ENCODE peak calls at places on chromosomes 12 and 14, in nine cellular contexts. X is fibroblast of lung; R is astrocyte; K is uterus; N is CD4-positive, alpha-beta memory T cell; A is body of pancreas; F is tibial artery; M is lower lobe of right lung; E is mucosa of descending colon. C is an unnamed sample.

GRCh38 chr12:101038289-101038871 is 171.7 kb downstream of the SLC5A8 start:
- DNase-seq in X (peak; percentile 12), R (no peak), K (no peak), N (no peak), A (no peak), F (no peak), M (no peak), E (no peak), C (no peak)

GRCh38 chr12:31406345-31406744 is 80.4 kb upstream of the SINHCAF start:
- DNase-seq in X (no peak), R (no peak), K (no peak), N (no peak), A (no peak), F (no peak), M (no peak), E (no peak), C (no peak)

GRCh38 chr14:60510976-60511599 is 2.1 kb downstream of the SIX6 start:
- DNase-seq in X (no peak), R (no peak), K (no peak), N (no peak), A (no peak), F (no peak), M (no peak), E (no peak), C (no peak)

GRCh38 chr12:26697217-26697616 is 135.8 kb downstream of the ITPR2 start:
- DNase-seq in X (peak; percentile 49), R (no peak), K (no peak), N (no peak), A (no peak), F (no peak), M (no peak), E (no peak), C (no peak)

GRCh38 chr14:52472728-52473127 is 79.6 kb downstream of the TXNDC16 start:
- DNase-seq in X (no peak), R (no peak), K (no peak), N (no peak), A (no peak), F (no peak), M (no peak), E (no peak), C (no peak)

GRCh38 chr14:82075566-82075965 is 541.9 kb upstream of the SEL1L start:
- DNase-seq in X (no peak), R (no peak), K (no peak), N (no peak), A (peak; percentile 48), F (no peak), M (no peak), E (peak; percentile 24), C (peak; percentile 51)

GRCh38 chr12:94707892-94708291 is 57.5 kb upstream of the TMCC3 start:
- DNase-seq in X (peak; percentile 83), R (peak; percentile 26), K (peak; percentile 78), N (no peak), A (no peak), F (peak; percentile 38), M (no peak), E (peak; percentile 38), C (peak; percentile 84)

GRCh38 chr14:56081139-56081538 is 37.1 kb upstream of the PELI2 start:
- DNase-seq in X (peak; percentile 26), R (no peak), K (no peak), N (no peak), A (no peak), F (no peak), M (no peak), E (no peak), C (no peak)

GRCh38 chr12:17928708-17929366 is 161.2 kb downstream of the RERGL start:
- DNase-seq in X (peak; percentile 3), R (peak; percentile 78), K (no peak), N (no peak), A (no peak), F (no peak), M (no peak), E (no peak), C (no peak)

GRCh38 chr14:104114421-104115130 is 23.8 kb upstream of the KIF26A start:
- DNase-seq in X (no peak), R (no peak), K (no peak), N (no peak), A (no peak), F (no peak), M (peak; percentile 47), E (no peak), C (peak; percentile 22)

GRCh38 chr12:58925733-58926113 is 5.4 kb upstream of the LRIG3 start:
- DNase-seq in X (no peak), R (no peak), K (no peak), N (no peak), A (no peak), F (no peak), M (no peak), E (no peak), C (no peak)

GRCh38 chr12:58923781-58924180 is 3.5 kb upstream of the LRIG3 start:
- DNase-seq in X (no peak), R (no peak), K (no peak), N (no peak), A (no peak), F (no peak), M (no peak), E (no peak), C (no peak)

GRCh38 chr12:58924652-58925051 is 4.3 kb upstream of the LRIG3 start:
- DNase-seq in X (no peak), R (no peak), K (no peak), N (no peak), A (no peak), F (no peak), M (no peak), E (no peak), C (no peak)

GRCh38 chr12:58925111-58925732 is 4.9 kb upstream of the LRIG3 start:
- DNase-seq in X (no peak), R (peak; percentile 75), K (no peak), N (no peak), A (peak; percentile 48), F (no peak), M (no peak), E (peak; percentile 43), C (no peak)

GRCh38 chr12:58927112-58927511 is 6.8 kb upstream of the LRIG3 start:
- DNase-seq in X (no peak), R (no peak), K (no peak), N (no peak), A (no peak), F (no peak), M (no peak), E (no peak), C (no peak)
- H3K4me1 ChIP-seq in X (no peaks in the 10 kb centered on the region), R (peaks cover 16% of the 10 kb centered on the region), K (no peaks in the 10 kb centered on the region), N (no peaks in the 10 kb centered on the region), A (peaks cover 48% of the 10 kb centered on the region), F (no peaks in the 10 kb centered on the region), M (no peaks in the 10 kb centered on the region), E (peaks cover 6% of the 10 kb centered on the region), C (no peaks in the 10 kb centered on the region)

GRCh38 chr12:120853188-120853587 is 51.0 kb downstream of the SPPL3 start:
- DNase-seq in X (no peak), R (peak; percentile 36), K (no peak), N (no peak), A (no peak), F (no peak), M (no peak), E (no peak), C (no peak)
- H3K4me1 ChIP-seq in X (no peaks in the 10 kb centered on the region), R (peaks cover 11% of the 10 kb centered on the region), K (peaks cover 3% of the 10 kb centered on the region), N (peaks cover 57% of the 10 kb centered on the region), A (peaks cover 23% of the 10 kb centered on the region), F (peaks cover 14% of the 10 kb centered on the region), M (peaks cover 54% of the 10 kb centered on the region), E (peaks cover 7% of the 10 kb centered on the region), C (peaks cover 7% of the 10 kb centered on the region)

GRCh38 chr14:50345891-50346422 is 33.8 kb downstream of the DMAC2L start:
- DNase-seq in X (no peak), R (no peak), K (no peak), N (no peak), A (no peak), F (no peak), M (no peak), E (no peak), C (no peak)

GRCh38 chr14:50347521-50347920 is 35.4 kb downstream of the DMAC2L start:
- DNase-seq in X (peak; percentile 66), R (peak; percentile 55), K (no peak), N (no peak), A (no peak), F (no peak), M (no peak), E (no peak), C (no peak)

GRCh38 chr14:50344116-50344775 is 32.1 kb downstream of the DMAC2L start:
- DNase-seq in X (no peak), R (peak; percentile 49), K (no peak), N (no peak), A (no peak), F (no peak), M (no peak), E (no peak), C (no peak)

GRCh38 chr14:50343424-50343823 is 31.3 kb downstream of the DMAC2L start:
- DNase-seq in X (no peak), R (no peak), K (no peak), N (no peak), A (no peak), F (no peak), M (no peak), E (no peak), C (no peak)

GRCh38 chr14:50344831-50345563 is 32.9 kb downstream of the DMAC2L start:
- DNase-seq in X (peak; percentile 42), R (no peak), K (no peak), N (no peak), A (no peak), F (no peak), M (no peak), E (no peak), C (no peak)
- H3K4me1 ChIP-seq in X (peaks cover 22% of the 10 kb centered on the region), R (peaks cover 40% of the 10 kb centered on the region), K (peaks cover 9% of the 10 kb centered on the region), N (no peaks in the 10 kb centered on the region), A (peaks cover 9% of the 10 kb centered on the region), F (peaks cover 15% of the 10 kb centered on the region), M (peaks cover 27% of the 10 kb centered on the region), E (peaks cover 7% of the 10 kb centered on the region), C (no peaks in the 10 kb centered on the region)

DNA sequence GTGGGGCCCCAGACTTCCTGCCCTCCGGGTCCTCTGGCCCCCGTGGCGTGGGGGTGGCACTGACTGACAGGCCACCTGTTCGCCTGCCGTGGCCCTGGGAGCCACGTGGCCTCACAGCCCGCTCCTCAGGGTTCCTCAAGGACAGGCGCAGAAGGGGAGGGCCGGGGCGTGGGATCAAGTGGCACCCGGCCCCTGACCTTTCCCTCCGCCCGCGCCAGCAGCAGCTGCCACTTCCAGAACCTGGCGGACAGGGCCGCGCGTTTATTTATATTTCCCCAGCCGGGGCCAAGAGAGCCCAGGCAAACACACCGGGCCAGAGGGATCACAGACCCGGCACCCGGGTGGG is 92.6 kb downstream of the RFLNA start:
- DNase-seq in X (no peak), R (no peak), K (peak; percentile 38), N (no peak), A (peak; percentile 78), F (no peak), M (peak; percentile 75), E (no peak), C (no peak)
- H3K4me1 ChIP-seq in X (peaks cover 58% of the 10 kb centered on the region), R (peaks cover 72% of the 10 kb centered on the region), K (peaks cover 14% of the 10 kb centered on the region), N (peaks cover 27% of the 10 kb centered on the region), A (peaks cover 65% of the 10 kb centered on the region), F (peaks cover 64% of the 10 kb centered on the region), M (peaks cover 78% of the 10 kb centered on the region), E (peaks cover 34% of the 10 kb centered on the region), C (no peaks in the 10 kb centered on the region)

DNA sequence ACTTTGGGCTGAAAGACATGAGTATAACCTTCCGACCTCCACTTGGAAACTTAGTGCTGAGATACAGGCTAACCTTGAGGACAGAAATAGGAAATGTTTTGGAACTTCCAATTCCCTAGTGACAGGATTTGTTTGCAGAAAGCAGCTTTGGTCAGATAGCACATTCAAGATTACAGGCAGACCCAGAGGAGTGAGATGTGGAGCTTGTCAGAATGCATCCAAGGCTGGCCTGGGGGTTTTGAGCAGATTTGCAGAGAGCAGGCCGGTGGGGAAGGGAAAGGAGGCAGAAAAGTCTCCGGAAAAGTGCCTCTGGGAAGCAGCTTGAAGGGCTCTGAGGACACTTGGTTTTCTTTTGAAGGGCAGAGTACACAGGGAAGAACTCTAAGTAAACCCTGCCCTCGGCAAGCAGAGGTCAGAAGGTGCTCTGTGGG is 180.3 kb downstream of the ETV6 start:
- DNase-seq in X (no peak), R (no peak), K (no peak), N (no peak), A (no peak), F (no peak), M (no peak), E (no peak), C (no peak)
- H3K4me1 ChIP-seq in X (peaks cover 9% of the 10 kb centered on the region), R (peaks cover 23% of the 10 kb centered on the region), K (no peaks in the 10 kb centered on the region), N (peaks cover 27% of the 10 kb centered on the region), A (peaks cover 55% of the 10 kb centered on the region), F (peaks cover 70% of the 10 kb centered on the region), M (peaks cover 58% of the 10 kb centered on the region), E (peaks cover 28% of the 10 kb centered on the region), C (peaks cover 13% of the 10 kb centered on the region)

C was measured in aorta.